ENCODE peak calls at places on chromosome 22, in six cellular contexts. R is colonic mucosa, W is stomach, Z is fibroblast of lung, F is astrocyte, S is OCI-LY7. A is an unnamed sample.

GRCh38 chr22:25739659-25740344 is 2.2 kb upstream of the MYO18B start:
- DNase-seq in F (no peak), Z (no peak), R (no peak), S (no peak), W (no peak), A (no peak)

GRCh38 chr22:33247758-33248157 is 189.6 kb upstream of the SYN3 start:
- DNase-seq in R (no peak), W (no peak), S (no peak), F (no peak), Z (no peak), A (no peak)

GRCh38 chr22:17083811-17084540 is 824 bp upstream of the IL17RA start:
- DNase-seq in R (no peak), S (no peak), F (no peak), W (no peak), Z (no peak), A (no peak)

GRCh38 chr22:19036523-19037273 is 85.5 kb downstream of the DGCR2 start:
- DNase-seq in S (no peak), F (no peak), W (no peak), R (no peak), Z (peak; percentile 12), A (no peak)

GRCh38 chr22:25956801-25957200 is 212.5 kb upstream of the SEZ6L start:
- DNase-seq in W (no peak), F (no peak), R (no peak), Z (no peak), S (no peak), A (no peak)

GRCh38 chr22:31613286-31613903 is 48.6 kb downstream of the PISD start:
- DNase-seq in S (no peak), F (no peak), R (no peak), Z (no peak), W (no peak), A (no peak)

GRCh38 chr22:49604732-49605302 is 222.9 kb downstream of the BRD1 start:
- DNase-seq in W (no peak), Z (no peak), S (no peak), R (no peak), F (no peak), A (no peak)

GRCh38 chr22:29269230-29269604 is 1.1 kb downstream of the EWSR1 start:
- DNase-seq in S (peak; percentile 38), W (no peak), Z (no peak), R (peak; percentile 30), F (no peak), A (no peak)

GRCh38 chr22:25420925-25421904 is 143.3 kb upstream of the GRK3 start:
- DNase-seq in F (no peak), R (no peak), W (no peak), S (no peak), Z (peak; percentile 29), A (no peak)

GRCh38 chr22:18970180-18970947 is 34.3 kb upstream of the PRODH start:
- DNase-seq in W (no peak), S (no peak), F (no peak), Z (no peak), R (no peak), A (no peak)

GRCh38 chr22:46347646-46348045 is 12.1 kb downstream of the TRMU start:
- DNase-seq in W (no peak), F (no peak), Z (no peak), S (no peak), R (no peak), A (no peak)

GRCh38 chr22:50310209-50310722 is 2.8 kb upstream of the PLXNB2 start:
- DNase-seq in R (no peak), S (no peak), F (no peak), W (no peak), Z (no peak), A (no peak)

GRCh38 chr22:39303358-39303757 is 16.1 kb downstream of the RPL3 start:
- DNase-seq in S (no peak), W (no peak), R (no peak), F (no peak), Z (no peak), A (no peak)

GRCh38 chr22:39306456-39307361 is 12.7 kb downstream of the RPL3 start:
- DNase-seq in Z (peak; percentile 18), W (peak; percentile 51), R (no peak), S (peak; percentile 50), F (no peak), A (peak; percentile 45)

GRCh38 chr22:39301926-39302325 is 17.5 kb downstream of the RPL3 start:
- DNase-seq in R (no peak), F (no peak), Z (no peak), S (no peak), W (no peak), A (no peak)

GRCh38 chr22:39302431-39302960 is 16.9 kb downstream of the RPL3 start:
- DNase-seq in F (no peak), S (no peak), Z (no peak), R (no peak), W (no peak), A (no peak)

GRCh38 chr22:39303892-39304671 is 15.3 kb downstream of the RPL3 start:
- DNase-seq in S (no peak), W (no peak), F (no peak), Z (no peak), R (no peak), A (no peak)
- TF ChIP-seq CTCF in S (no peak), W (no peak), F (no peak), Z (no peak), R (no peak), A (no peak)

GRCh38 chr22:38296372-38296771 is 20.9 kb downstream of the CSNK1E start:
- DNase-seq in R (no peak), F (no peak), W (no peak), Z (no peak), S (no peak), A (no peak)

GRCh38 chr22:38300197-38300945 is 16.9 kb downstream of the CSNK1E start:
- DNase-seq in R (no peak), F (no peak), S (no peak), W (no peak), Z (no peak), A (no peak)

GRCh38 chr22:38299758-38300157 is 17.5 kb downstream of the CSNK1E start:
- DNase-seq in Z (no peak), W (no peak), S (no peak), F (no peak), R (no peak), A (no peak)

GRCh38 chr22:38298312-38299000 is 18.8 kb downstream of the CSNK1E start:
- DNase-seq in Z (peak; percentile 95), F (peak; percentile 100), R (no peak), S (peak; percentile 53), W (no peak), A (no peak)

DNA sequence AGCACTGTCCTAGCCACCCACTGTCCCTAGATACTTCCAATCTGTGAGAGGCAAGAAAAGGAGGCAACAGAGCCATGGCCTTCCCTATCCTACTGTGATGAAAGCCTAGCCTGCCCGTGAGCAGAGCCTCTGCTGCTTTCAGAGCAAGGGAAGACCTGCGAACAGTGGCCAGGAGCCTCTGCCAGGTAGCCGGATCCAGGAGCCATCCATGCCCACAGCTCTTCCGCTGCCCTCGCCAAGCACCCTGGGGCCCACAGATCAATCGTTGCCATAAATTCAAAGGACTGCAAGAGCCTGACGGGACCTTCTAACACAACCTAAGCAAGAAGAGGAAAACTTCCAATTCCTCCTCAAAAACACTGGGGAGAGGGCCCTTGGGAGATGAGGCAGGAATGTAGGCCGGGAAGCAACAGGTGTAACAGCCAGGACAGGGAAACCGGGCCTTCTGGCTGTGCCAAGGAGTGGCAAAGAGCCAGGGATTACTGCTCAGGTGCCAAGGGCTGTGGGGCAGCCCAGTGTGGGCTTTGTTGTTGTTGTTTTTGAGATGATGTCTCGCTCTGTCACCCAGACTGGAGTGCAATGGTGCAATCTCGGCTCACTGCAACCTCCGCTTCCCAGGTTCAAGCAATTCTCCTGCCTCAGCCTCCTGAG is 18.1 kb downstream of the CSNK1E start:
- DNase-seq in F (no peak), R (no peak), W (no peak), Z (no peak), S (no peak), A (no peak)
- H3K27ac ChIP-seq in F (peak overlapping the region; percentile 97), R (no peak overlapping the region), W (no peak overlapping the region), Z (no peak overlapping the region), S (no peak overlapping the region), A (no peak overlapping the region)

DNA sequence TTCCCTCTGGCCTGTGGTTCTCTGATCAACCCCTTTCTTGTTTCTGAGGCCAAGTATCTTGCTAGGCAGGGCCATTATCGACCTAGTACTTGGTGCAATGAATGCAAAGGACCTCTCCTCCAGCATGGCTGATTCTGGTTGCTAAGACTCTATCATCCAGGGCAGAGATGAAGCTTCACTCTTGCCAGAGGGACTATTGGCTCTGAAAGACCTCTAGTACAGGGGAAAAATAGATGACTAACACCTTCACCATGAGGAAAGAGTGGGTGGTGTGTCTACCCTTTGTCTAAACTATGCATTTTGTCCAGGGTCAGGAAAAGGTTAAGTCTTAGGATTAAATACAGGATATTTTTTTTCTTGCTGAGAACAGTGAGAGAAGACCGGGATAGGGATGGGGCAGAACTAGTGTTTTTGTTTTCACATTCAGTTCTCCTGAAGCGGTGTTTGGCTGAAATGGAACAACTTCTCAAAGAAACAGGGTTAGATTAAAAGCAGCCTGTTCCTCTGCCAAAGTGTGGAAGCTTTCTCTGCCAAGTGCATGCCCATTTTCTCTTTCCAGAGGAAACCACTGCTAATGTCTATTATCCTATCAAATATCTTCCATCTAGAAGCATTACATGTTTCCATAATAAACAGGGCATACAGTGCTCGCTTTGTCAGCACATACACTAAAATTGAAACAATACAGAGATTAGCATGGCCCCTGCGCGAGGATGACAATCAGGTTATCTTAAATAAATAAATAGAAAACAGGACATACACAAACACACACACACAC is 5.0 kb upstream of the MTFP1 start:
- DNase-seq in F (peak; percentile 95), Z (peak; percentile 64), W (no peak), S (no peak), R (no peak), A (no peak)
- TF ChIP-seq CTCF in F (no peak), Z (no peak), W (no peak), S (no peak), R (no peak), A (no peak)

GRCh38 chr22:23107487-23108323 is 34.1 kb downstream of the RSPH14 start:
- DNase-seq in Z (no peak), R (peak; percentile 44), F (no peak), S (no peak), W (no peak), A (peak; percentile 38)
- H3K27ac ChIP-seq in Z (no peak overlapping the region), R (no peak overlapping the region), F (no peak overlapping the region), S (no peak overlapping the region), W (peak overlapping the region; percentile 85), A (no peak overlapping the region)

GRCh38 chr22:20777420-20778177 is 3.7 kb downstream of the SERPIND1 start:
- DNase-seq in S (no peak), W (no peak), R (peak; percentile 43), Z (peak; percentile 92), F (peak; percentile 87), A (peak; percentile 16)
- TF ChIP-seq CTCF in S (no peak), W (no peak), R (no peak), Z (no peak), F (no peak), A (peak; percentile 5)

DNA sequence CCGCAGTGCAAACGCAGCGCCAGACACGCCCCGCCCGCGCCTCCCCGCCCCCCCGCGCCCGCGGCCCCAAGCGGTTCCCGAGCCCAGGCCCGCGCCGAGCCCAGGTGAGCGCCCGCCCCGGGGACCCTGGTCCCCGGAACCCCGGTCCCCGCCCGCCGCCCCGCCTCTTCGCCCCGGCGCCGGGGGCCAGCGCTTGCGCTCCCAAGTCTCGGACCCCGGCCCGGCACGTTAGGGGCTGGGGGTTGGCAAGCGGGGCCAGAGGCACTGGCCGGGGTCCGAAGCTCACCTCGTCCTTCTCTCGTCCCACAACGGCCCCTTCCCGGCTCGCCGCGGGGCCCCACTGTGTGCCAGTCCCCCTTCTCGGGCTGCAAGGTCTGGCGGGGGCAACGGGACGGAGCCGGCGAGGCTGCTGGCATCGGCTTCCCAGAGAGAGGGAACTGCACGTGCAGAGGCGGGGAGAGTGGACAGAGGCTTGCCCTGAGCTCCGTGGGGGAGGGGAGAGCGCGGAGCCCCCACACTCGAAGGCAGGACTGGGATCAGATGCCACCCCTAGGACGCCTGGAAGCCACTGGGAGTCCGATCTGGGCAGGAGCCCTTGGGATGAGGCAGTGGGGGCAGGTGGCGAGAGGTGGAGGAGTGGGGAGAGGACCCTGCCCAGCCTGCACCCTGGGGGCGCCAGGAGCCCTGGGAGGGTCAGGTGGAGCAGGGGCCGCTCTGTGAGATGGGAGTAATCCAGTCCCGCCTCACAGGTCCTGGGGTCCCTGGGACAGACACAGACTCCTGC is 1.8 kb upstream of the AIFM3 start:
- DNase-seq in F (no peak), W (no peak), S (no peak), R (peak; percentile 55), Z (no peak), A (peak; percentile 51)
- H3K27ac ChIP-seq in F (no peak overlapping the region), W (no peak overlapping the region), S (no peak overlapping the region), R (peak overlapping the region; percentile 87), Z (no peak overlapping the region), A (peak overlapping the region; percentile 84)

A was measured in transverse colon.